ENCODE peak calls at places on chromosomes 16 and 17, in four cellular contexts. W is iris pigment epithelial cell, O is dorsolateral prefrontal cortex, E is A172. B is an unnamed sample.

GRCh38 chr16:8660841-8661301 is 13.5 kb upstream of the ABAT start:
- DNase-seq in E (peak), W (peak), O (peak), B (peak)

GRCh38 chr17:32136856-32137255 is 5.4 kb upstream of the RHOT1 start:
- DNase-seq in W (no peak), O (no peak), E (no peak), B (no peak)

GRCh38 chr17:40124279-40125141 is 2.7 kb downstream of the MSL1 start:
- DNase-seq in W (peak), O (no peak), E (peak), B (no peak)

GRCh38 chr17:61249649-61250301 is 149.9 kb upstream of the TBX2 start:
- DNase-seq in W (peak), E (no peak), O (no peak), B (no peak)

GRCh38 chr16:3738128-3738527 is 20.8 kb upstream of the TRAP1 start:
- DNase-seq in E (no peak), W (no peak), O (no peak), B (no peak)

GRCh38 chr16:24077292-24077691 is 178.8 kb upstream of the CACNG3 start:
- DNase-seq in E (no peak), O (no peak), W (no peak), B (no peak)

GRCh38 chr17:40087903-40088718 is 12.3 kb downstream of the NR1D1 start:
- DNase-seq in E (no peak), W (no peak), O (no peak), B (no peak)

GRCh38 chr17:48484850-48485249 is 46.0 kb downstream of the HOXB1 start:
- DNase-seq in O (no peak), E (peak), W (peak), B (no peak)

GRCh38 chr17:64403881-64404460 is 13.3 kb upstream of the PECAM1 start:
- DNase-seq in W (no peak), E (no peak), O (no peak), B (no peak)

GRCh38 chr16:22688930-22689329 is 125.0 kb upstream of the HS3ST2 start:
- DNase-seq in W (no peak), O (no peak), E (no peak), B (no peak)

GRCh38 chr17:1360975-1361374 is 39.0 kb downstream of the YWHAE start:
- DNase-seq in O (no peak), W (no peak), E (no peak), B (no peak)

GRCh38 chr17:5391678-5392077 is 27.8 kb downstream of the NUP88 start:
- DNase-seq in W (peak), E (no peak), O (no peak), B (no peak)

GRCh38 chr16:89620406-89620841 is 7.0 kb downstream of the DPEP1 start:
- DNase-seq in O (no peak), W (no peak), E (no peak), B (no peak)

GRCh38 chr17:50681260-50682200 is 26.2 kb downstream of the ANKRD40 start:
- DNase-seq in E (peak), W (peak), O (peak), B (peak)

GRCh38 chr17:79746955-79747507 is 16.3 kb downstream of the ENPP7 start:
- DNase-seq in W (no peak), E (no peak), O (no peak), B (no peak)

GRCh38 chr17:7897773-7898172 is 9.2 kb downstream of the CHD3 start:
- DNase-seq in O (peak), W (peak), E (peak), B (no peak)

GRCh38 chr17:8002646-8003593 is 505 bp downstream of the GUCY2D start:
- DNase-seq in W (no peak), E (no peak), O (no peak), B (no peak)

GRCh38 chr16:88686062-88686438 is 257 bp downstream of the SNAI3 start:
- DNase-seq in E (no peak), W (no peak), O (no peak), B (peak)

GRCh38 chr17:13510062-13510461 is 91.7 kb downstream of the HS3ST3A1 start:
- DNase-seq in O (no peak), W (no peak), E (no peak), B (no peak)

GRCh38 chr16:11734025-11734652 is 8.5 kb downstream of the TXNDC11 start:
- DNase-seq in E (no peak), O (no peak), W (no peak), B (peak)

GRCh38 chr16:3212006-3212405 is 23.0 kb downstream of the ZNF200 start:
- DNase-seq in W (no peak), O (no peak), E (no peak), B (no peak)

GRCh38 chr17:57609878-57610270 is 135.2 kb downstream of the CCDC182 start:
- DNase-seq in W (no peak), E (no peak), O (no peak), B (no peak)

GRCh38 chr17:35942588-35943186 is 826 bp downstream of the LYZL6 start:
- DNase-seq in W (no peak), E (no peak), O (no peak), B (no peak)

GRCh38 chr17:13230350-13230900 is 212.6 kb upstream of the ELAC2 start:
- DNase-seq in O (no peak), W (no peak), E (no peak), B (no peak)

GRCh38 chr16:19005561-19006445 is 22.1 kb downstream of the TMC7 start:
- DNase-seq in O (peak), W (no peak), E (peak), B (no peak)

GRCh38 chr17:40779181-40779909 is 3.0 kb downstream of the KRT27 start:
- DNase-seq in W (no peak), E (no peak), O (no peak), B (no peak)

GRCh38 chr16:85926370-85926769 is 27.4 kb downstream of the IRF8 start:
- DNase-seq in O (no peak), W (no peak), E (no peak), B (no peak)

GRCh38 chr17:21814776-21815175 is 122.5 kb downstream of the KCNJ18 start:
- DNase-seq in W (no peak), E (no peak), O (no peak), B (peak)

GRCh38 chr16:85220125-85220839 is 108.0 kb upstream of the CIBAR2 start:
- DNase-seq in W (peak), E (peak), O (peak), B (no peak)